ENCODE peak calls at places on chromosome 1, in ten cellular contexts. G, O, M, U, Z, R, Q, T, K and X are unnamed samples.

GRCh38 chr1:27102707-27103468 is 52.0 kb downstream of the SLC9A1 start:
- DNase-seq in G (no peak), O (peak), M (peak), U (peak), Z (peak), R (peak), Q (no peak), T (peak), K (peak), X (peak)

GRCh38 chr1:52532732-52533327 is 20.1 kb downstream of the TUT4 start:
- DNase-seq in G (no peak), O (no peak), M (no peak), U (no peak), Z (no peak), R (no peak), Q (no peak), T (no peak), K (no peak), X (no peak)

GRCh38 chr1:19658186-19658585 is 6.5 kb upstream of the HTR6 start:
- DNase-seq in G (no peak), O (no peak), M (no peak), U (no peak), Z (no peak), R (no peak), Q (no peak), T (no peak), K (no peak), X (no peak)

GRCh38 chr1:195618287-195618686 is 990.0 kb downstream of the KCNT2 start:
- DNase-seq in G (no peak), O (no peak), M (no peak), U (no peak), Z (no peak), R (no peak), Q (no peak), T (no peak), K (no peak), X (no peak)

GRCh38 chr1:187551061-187551460 is 722.3 kb downstream of the PLA2G4A start:
- DNase-seq in G (no peak), O (no peak), M (no peak), U (no peak), Z (no peak), R (no peak), Q (no peak), T (no peak), K (no peak), X (no peak)

GRCh38 chr1:203187306-203188264 is 1.1 kb upstream of the CHI3L1 start:
- DNase-seq in G (no peak), O (no peak), M (no peak), U (no peak), Z (no peak), R (no peak), Q (peak), T (no peak), K (no peak), X (no peak)

GRCh38 chr1:19068639-19069276 is 112.3 kb upstream of the IFFO2 start:
- DNase-seq in G (no peak), O (no peak), M (no peak), U (no peak), Z (no peak), R (no peak), Q (no peak), T (no peak), K (no peak), X (no peak)

GRCh38 chr1:186063091-186063657 is 311.9 kb downstream of the TPR start:
- DNase-seq in G (no peak), O (no peak), M (no peak), U (no peak), Z (no peak), R (no peak), Q (no peak), T (no peak), K (no peak), X (no peak)

GRCh38 chr1:117628343-117628742 is 22.5 kb downstream of the TENT5C start:
- DNase-seq in G (no peak), O (no peak), M (no peak), U (no peak), Z (no peak), R (no peak), Q (no peak), T (no peak), K (no peak), X (no peak)

GRCh38 chr1:193113992-193114332 is 7.9 kb upstream of the CDC73 start:
- DNase-seq in G (no peak), O (no peak), M (no peak), U (no peak), Z (no peak), R (no peak), Q (no peak), T (no peak), K (no peak), X (no peak)

GRCh38 chr1:235358899-235359298 is 8.3 kb upstream of the TBCE start:
- DNase-seq in G (no peak), O (no peak), M (no peak), U (no peak), Z (no peak), R (no peak), Q (no peak), T (no peak), K (no peak), X (no peak)

GRCh38 chr1:53410100-53410541 is 49.1 kb upstream of the DMRTB1 start:
- DNase-seq in G (no peak), O (no peak), M (peak), U (no peak), Z (no peak), R (peak), Q (no peak), T (peak), K (peak), X (no peak)

GRCh38 chr1:215636258-215636965 is 69.3 kb downstream of the KCTD3 start:
- DNase-seq in G (no peak), O (no peak), M (no peak), U (no peak), Z (no peak), R (peak), Q (no peak), T (peak), K (no peak), X (peak)

GRCh38 chr1:197008861-197009260 is 31.5 kb downstream of the CFHR5 start:
- DNase-seq in G (no peak), O (no peak), M (no peak), U (no peak), Z (no peak), R (no peak), Q (no peak), T (no peak), K (no peak), X (no peak)

GRCh38 chr1:39735731-39736130 is 3.0 kb upstream of the PPIE start:
- DNase-seq in G (peak), O (no peak), M (no peak), U (peak), Z (no peak), R (no peak), Q (no peak), T (no peak), K (no peak), X (no peak)